ENCODE peak calls at places on chromosomes 12 and 14, in five cellular contexts. One of them, this sample, is unnamed.

GRCh38 chr14:89926709-89927108 is 27.8 kb downstream of the EFCAB11 start:
- DNase-seq in GM06990: no peak
- DNase-seq in kidney epithelial cell: no peak
- DNase-seq in GM12892: no peak
- DNase-seq in astrocyte of the hippocampus: no peak
- DNase-seq in this sample: peak

GRCh38 chr12:95385646-95386045 is 88.3 kb upstream of the METAP2 start:
- DNase-seq in GM06990: no peak
- DNase-seq in kidney epithelial cell: no peak
- DNase-seq in GM12892: no peak
- DNase-seq in astrocyte of the hippocampus: peak
- DNase-seq in this sample: no peak

GRCh38 chr12:59678759-59679411 is 83.1 kb downstream of the SLC16A7 start:
- DNase-seq in GM06990: no peak
- DNase-seq in kidney epithelial cell: no peak
- DNase-seq in GM12892: no peak
- DNase-seq in astrocyte of the hippocampus: no peak
- DNase-seq in this sample: no peak

GRCh38 chr12:117818400-117818799 is 150.4 kb downstream of the KSR2 start:
- DNase-seq in GM06990: no peak
- DNase-seq in kidney epithelial cell: no peak
- DNase-seq in GM12892: no peak
- DNase-seq in astrocyte of the hippocampus: no peak
- DNase-seq in this sample: no peak

GRCh38 chr12:73421832-73422231 is 1115.8 kb upstream of the ATXN7L3B start:
- DNase-seq in GM06990: no peak
- DNase-seq in kidney epithelial cell: peak
- DNase-seq in GM12892: no peak
- DNase-seq in astrocyte of the hippocampus: no peak
- DNase-seq in this sample: peak

GRCh38 chr14:21868442-21869046 is 194.9 kb upstream of the OR4E1 start:
- DNase-seq in GM06990: peak
- DNase-seq in kidney epithelial cell: peak
- DNase-seq in GM12892: no peak
- DNase-seq in astrocyte of the hippocampus: peak
- DNase-seq in this sample: peak

GRCh38 chr14:102527255-102528232 is 18.0 kb upstream of the ANKRD9 start:
- DNase-seq in GM06990: no peak
- DNase-seq in kidney epithelial cell: no peak
- DNase-seq in GM12892: no peak
- DNase-seq in astrocyte of the hippocampus: no peak
- DNase-seq in this sample: peak

GRCh38 chr12:88471641-88472040 is 108.6 kb downstream of the KITLG start:
- DNase-seq in GM06990: no peak
- DNase-seq in kidney epithelial cell: no peak
- DNase-seq in GM12892: no peak
- DNase-seq in astrocyte of the hippocampus: peak
- DNase-seq in this sample: peak

This sample was measured in bronchial epithelial cell.